ENCODE peak calls at places on chromosomes 7 and 10, in ten cellular contexts. Z is heart left ventricle, O is AG10803, V is Panc1, B is SK-N-SH, L is upper lobe of right lung, U is BJ, Y is OCI-LY7, D is AG04450, R is cardiac fibroblast. T is an unnamed sample.

GRCh38 chr10:133174689-133175263 is 14.8 kb downstream of the KNDC1 start:
- DNase-seq in O (no peak), Z (no peak), V (no peak), U (no peak), R (no peak), B (no peak), Y (no peak), D (no peak), L (no peak), T (no peak)

GRCh38 chr10:7119325-7120015 is 291.4 kb downstream of the SFMBT2 start:
- DNase-seq in V (no peak), R (peak), U (no peak), Y (no peak), B (no peak), Z (no peak), L (no peak), D (no peak), O (no peak), T (no peak)

GRCh38 chr10:61628199-61628874 is 34.4 kb upstream of the CABCOCO1 start:
- DNase-seq in U (peak), Y (no peak), O (peak), V (no peak), L (no peak), B (no peak), D (no peak), Z (no peak), R (peak), T (no peak)

GRCh38 chr7:37037286-37037685 is 313.0 kb upstream of the AOAH start:
- DNase-seq in R (no peak), Y (no peak), D (no peak), V (no peak), U (no peak), B (no peak), O (no peak), L (no peak), Z (no peak), T (no peak)

GRCh38 chr10:124600051-124600880 is 138.6 kb downstream of the LHPP start:
- DNase-seq in Z (no peak), R (no peak), U (no peak), D (no peak), V (no peak), O (no peak), Y (no peak), B (no peak), L (no peak), T (no peak)

GRCh38 chr7:23012797-23013714 is 874 bp downstream of the HYCC1 start:
- DNase-seq in Y (peak), U (no peak), R (peak), B (peak), D (no peak), O (peak), V (no peak), L (peak), Z (peak), T (no peak)

GRCh38 chr10:113093188-113094113 is 143.4 kb downstream of the TCF7L2 start:
- DNase-seq in Y (no peak), L (peak), O (no peak), U (no peak), B (no peak), Z (peak), R (peak), V (peak), D (no peak), T (no peak)

GRCh38 chr7:44072364-44073231 is 7.2 kb upstream of the PGAM2 start:
- DNase-seq in R (peak), U (peak), O (peak), Y (peak), D (peak), B (peak), V (no peak), Z (peak), L (no peak), T (peak)

GRCh38 chr7:841943-842342 is 9.7 kb downstream of the SUN1 start:
- DNase-seq in O (no peak), Y (no peak), L (no peak), U (no peak), Z (no peak), B (no peak), R (no peak), D (no peak), V (no peak), T (no peak)

GRCh38 chr7:99254390-99254789 is 18.2 kb upstream of the MYH16 start:
- DNase-seq in Z (no peak), R (no peak), O (no peak), L (no peak), Y (no peak), D (no peak), B (no peak), V (no peak), U (no peak), T (no peak)

GRCh38 chr10:73887038-73888015 is 13.0 kb upstream of the CAMK2G start:
- DNase-seq in Z (peak), R (peak), B (peak), D (peak), U (peak), V (no peak), Y (no peak), O (peak), L (peak), T (peak)

GRCh38 chr7:90552521-90552920 is 43.6 kb upstream of the CDK14 start:
- DNase-seq in L (no peak), V (no peak), U (no peak), D (no peak), R (peak), B (no peak), O (peak), Z (no peak), Y (peak), T (no peak)

DNA sequence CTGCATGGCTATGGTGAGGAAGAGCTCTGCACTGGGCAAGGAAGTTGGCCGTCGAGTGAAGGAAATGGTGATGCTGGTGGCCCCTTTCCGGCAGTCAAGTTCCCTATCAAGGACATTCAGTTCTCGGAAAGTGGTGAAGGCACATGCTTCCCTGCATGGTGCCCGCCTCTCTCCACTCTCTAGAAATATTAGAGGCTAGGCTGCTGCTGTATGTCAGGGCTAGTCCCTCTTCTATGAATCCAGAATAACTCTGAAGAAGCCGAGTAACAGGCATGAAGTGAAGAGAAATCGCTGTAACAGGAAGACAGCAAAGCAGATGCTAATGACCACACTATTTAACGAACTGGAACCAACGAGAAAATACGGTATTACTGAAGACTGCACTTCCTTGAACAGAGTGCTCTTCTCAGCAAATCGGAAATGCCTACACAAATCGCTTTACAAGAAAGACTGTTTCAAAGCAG is 5.4 kb downstream of the IDI1 start:
- DNase-seq in Z (peak), B (no peak), R (no peak), Y (peak), L (no peak), O (no peak), D (no peak), V (no peak), U (no peak), T (no peak)
- H3K4me3 ChIP-seq in Z (no peak), B (no peak), R (no peak), Y (peak), L (peak), O (no peak), D (no peak), V (no peak), U (no peak), T (no peak)

GRCh38 chr7:101854084-101854865 is 36.8 kb downstream of the CUX1 start:
- DNase-seq in B (no peak), R (no peak), D (no peak), L (no peak), Y (peak), V (no peak), U (no peak), O (no peak), Z (no peak), T (no peak)

GRCh38 chr7:101856488-101857357 is 39.3 kb downstream of the CUX1 start:
- DNase-seq in R (peak), Z (peak), B (peak), V (peak), D (peak), Y (peak), L (peak), U (peak), O (peak), T (peak)

GRCh38 chr7:101859411-101860106 is 42.1 kb downstream of the CUX1 start:
- DNase-seq in Y (peak), L (no peak), O (peak), V (no peak), R (peak), D (no peak), U (no peak), Z (no peak), B (no peak), T (peak)

GRCh38 chr7:101858437-101859385 is 41.3 kb downstream of the CUX1 start:
- DNase-seq in V (no peak), Y (peak), L (no peak), Z (no peak), D (no peak), U (no peak), B (no peak), R (no peak), O (no peak), T (no peak)

GRCh38 chr7:101857358-101857794 is 40.0 kb downstream of the CUX1 start:
- DNase-seq in O (no peak), U (no peak), D (no peak), B (peak), Y (no peak), R (no peak), Z (no peak), L (no peak), V (no peak), T (no peak)
- TF ChIP-seq CTCF in O (no peak), U (no peak), D (no peak), B (no peak), Y (no peak), R (no peak), Z (no peak), L (peak), V (no peak), T (no peak)

GRCh38 chr7:140025814-140026433 is 36.8 kb downstream of the PARP12 start:
- DNase-seq in L (no peak), U (no peak), Y (no peak), D (no peak), O (no peak), V (no peak), B (no peak), R (no peak), Z (no peak), T (no peak)
- H3K4me3 ChIP-seq in L (no peak), U (no peak), Y (no peak), D (no peak), O (no peak), V (no peak), B (no peak), R (no peak), Z (no peak), T (no peak)

GRCh38 chr10:30034433-30035137 is 24.8 kb downstream of the JCAD start:
- DNase-seq in B (no peak), O (no peak), Z (no peak), Y (no peak), R (no peak), L (no peak), U (no peak), D (no peak), V (no peak), T (no peak)
- TF ChIP-seq CTCF in B (no peak), O (no peak), Z (no peak), Y (no peak), R (no peak), L (no peak), U (no peak), D (no peak), V (no peak), T (no peak)

GRCh38 chr7:134910214-134910890 is 76.0 kb upstream of the AGBL3 start:
- DNase-seq in V (no peak), U (no peak), R (no peak), L (no peak), O (no peak), Y (no peak), D (no peak), Z (no peak), B (no peak), T (no peak)

GRCh38 chr7:134907000-134907399 is 79.3 kb upstream of the AGBL3 start:
- DNase-seq in R (no peak), O (no peak), D (no peak), V (no peak), B (no peak), U (no peak), Y (no peak), L (no peak), Z (no peak), T (no peak)

GRCh38 chr7:134908289-134908688 is 78.0 kb upstream of the AGBL3 start:
- DNase-seq in V (no peak), L (no peak), Z (no peak), R (peak), D (no peak), U (peak), B (no peak), Y (no peak), O (peak), T (no peak)

GRCh38 chr7:134907639-134908038 is 78.7 kb upstream of the AGBL3 start:
- DNase-seq in Z (no peak), B (no peak), L (no peak), D (no peak), R (no peak), V (no peak), O (peak), U (no peak), Y (no peak), T (no peak)

DNA sequence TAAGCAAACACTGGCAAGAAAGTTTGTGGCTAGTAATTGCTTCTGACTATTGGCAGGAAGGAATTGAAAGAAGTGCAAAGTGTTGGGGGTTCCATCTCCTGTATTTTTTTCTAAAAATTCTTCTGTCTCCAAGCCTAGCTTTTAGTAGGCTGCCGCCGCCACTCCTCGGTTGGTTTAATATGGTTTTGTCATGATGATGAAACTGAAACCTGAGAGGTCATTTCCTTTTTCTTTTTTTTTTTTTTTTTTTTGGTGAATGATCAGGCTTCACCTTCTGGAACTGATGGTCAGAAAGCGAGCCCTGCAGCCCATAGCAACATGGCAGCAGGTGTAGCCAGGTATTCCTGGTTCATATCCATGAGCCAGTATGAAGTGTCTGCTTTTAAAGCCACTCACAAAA is 75.3 kb upstream of the AGBL3 start:
- DNase-seq in Z (no peak), V (no peak), L (no peak), B (no peak), U (no peak), R (no peak), D (no peak), O (no peak), Y (no peak), T (no peak)
- H3K4me3 ChIP-seq in Z (no peak), V (no peak), L (no peak), B (no peak), U (no peak), R (no peak), D (no peak), O (no peak), Y (no peak), T (no peak)

DNA sequence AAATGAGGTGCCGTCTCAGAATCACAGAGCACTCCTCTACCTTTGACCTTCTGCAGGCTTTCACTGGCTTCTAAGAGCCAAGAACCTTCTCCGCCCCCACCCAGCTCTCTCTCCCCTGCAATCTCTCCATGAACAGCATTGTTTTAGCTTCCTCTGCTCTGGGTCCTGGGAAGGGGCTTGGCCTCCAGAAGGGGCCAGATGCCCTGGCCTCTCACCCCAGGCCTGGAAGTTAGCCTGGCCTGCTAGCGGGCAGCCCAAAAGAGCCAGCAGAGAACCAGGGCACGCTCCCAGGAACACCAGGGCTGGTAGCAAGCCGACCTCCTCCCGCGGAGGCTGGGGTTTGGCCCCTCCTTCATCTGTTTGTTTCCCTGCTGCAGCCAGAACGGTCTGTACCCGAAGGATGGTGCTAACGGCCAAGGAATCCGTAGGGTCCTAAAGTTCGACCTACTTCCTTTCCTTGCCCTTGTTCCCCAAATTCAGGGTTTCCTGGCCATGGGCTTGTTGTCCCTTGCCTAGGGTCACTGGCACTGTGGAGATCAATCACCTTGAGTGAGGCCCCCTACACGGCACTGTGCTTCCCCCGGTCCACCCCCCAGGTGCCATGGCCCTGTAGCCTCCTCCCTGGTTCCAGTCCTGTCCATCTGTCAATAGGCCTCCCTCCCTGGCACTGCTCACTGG is 18.7 kb upstream of the DDIT4 start:
- DNase-seq in L (peak), B (peak), Z (peak), O (peak), V (no peak), D (no peak), U (no peak), R (peak), Y (no peak), T (no peak)
- TF ChIP-seq CTCF in L (no peak), B (no peak), Z (no peak), O (no peak), V (no peak), D (no peak), U (no peak), R (no peak), Y (no peak), T (no peak)

GRCh38 chr10:75395171-75395954 is 6.2 kb downstream of the ZNF503 start:
- DNase-seq in Y (no peak), B (peak), D (no peak), O (peak), U (no peak), V (no peak), L (peak), R (peak), Z (peak), T (no peak)
- H3K4me3 ChIP-seq in Y (no peak), B (no peak), D (peak), O (peak), U (no peak), V (peak), L (peak), R (peak), Z (peak), T (peak)

GRCh38 chr7:137282043-137282442 is 61.5 kb downstream of the PTN start:
- DNase-seq in Y (no peak), U (peak), B (no peak), Z (no peak), V (no peak), R (no peak), L (no peak), O (peak), D (peak), T (no peak)

GRCh38 chr7:137283147-137283546 is 60.4 kb downstream of the PTN start:
- DNase-seq in Y (no peak), V (no peak), U (no peak), O (no peak), L (no peak), B (no peak), R (no peak), Z (no peak), D (no peak), T (no peak)

GRCh38 chr7:137289101-137289500 is 54.4 kb downstream of the PTN start:
- DNase-seq in D (no peak), Z (no peak), U (no peak), Y (no peak), V (no peak), L (no peak), B (no peak), R (no peak), O (no peak), T (no peak)

GRCh38 chr7:137287651-137288258 is 55.8 kb downstream of the PTN start:
- DNase-seq in U (no peak), O (no peak), D (no peak), L (no peak), Y (no peak), B (no peak), V (no peak), R (peak), Z (no peak), T (no peak)
- TF ChIP-seq CTCF in U (peak), O (peak), D (peak), L (no peak), Y (peak), B (peak), V (peak), R (peak), Z (no peak), T (peak)

GRCh38 chr7:128166603-128167315 is 74.3 kb upstream of the LEP start:
- DNase-seq in V (no peak), O (peak), B (peak), U (no peak), Z (no peak), R (peak), D (no peak), L (no peak), Y (no peak), T (no peak)

GRCh38 chr7:128167316-128167691 is 73.8 kb upstream of the LEP start:
- DNase-seq in Z (peak), R (peak), D (no peak), Y (no peak), O (peak), B (peak), L (no peak), U (no peak), V (no peak), T (no peak)

GRCh38 chr7:128170461-128170860 is 70.6 kb upstream of the LEP start:
- DNase-seq in V (no peak), O (no peak), D (no peak), U (no peak), Z (no peak), B (no peak), Y (no peak), R (no peak), L (no peak), T (no peak)

GRCh38 chr7:128167791-128168666 is 73.0 kb upstream of the LEP start:
- DNase-seq in B (peak), R (no peak), U (no peak), D (no peak), O (no peak), Y (no peak), Z (no peak), L (no peak), V (no peak), T (no peak)

GRCh38 chr7:128168667-128169210 is 72.3 kb upstream of the LEP start:
- DNase-seq in U (no peak), V (no peak), L (no peak), Z (peak), Y (no peak), R (peak), O (peak), B (peak), D (no peak), T (no peak)
- H3K4me3 ChIP-seq in U (no peak), V (no peak), L (no peak), Z (no peak), Y (no peak), R (no peak), O (no peak), B (no peak), D (no peak), T (no peak)

GRCh38 chr7:110090113-110090820 is 1000.7 kb upstream of the LRRN3 start:
- DNase-seq in D (no peak), V (peak), Y (peak), O (no peak), R (peak), Z (no peak), U (no peak), L (no peak), B (no peak), T (no peak)
- TF ChIP-seq CTCF in D (peak), V (peak), Y (peak), O (peak), R (peak), Z (no peak), U (peak), L (peak), B (peak), T (no peak)